ENCODE peak calls at places on chromosomes 4 and X, in eight cellular contexts. U, C, Y, G, B, N, D and S are unnamed samples.

GRCh38 chrX:106243376-106243775 is 75.3 kb downstream of the PWWP3B start:
- DNase-seq in U (peak), C (no peak), Y (peak), G (no peak), B (no peak), N (no peak), D (no peak), S (no peak)

GRCh38 chr4:42821230-42821629 is 71.3 kb upstream of the GRXCR1 start:
- DNase-seq in U (no peak), C (no peak), Y (no peak), G (no peak), B (no peak), N (no peak), D (no peak), S (no peak)

GRCh38 chrX:37060999-37061398 is 52.8 kb downstream of the FAM47C start:
- DNase-seq in U (peak), C (peak), Y (peak), G (no peak), B (peak), N (no peak), D (peak), S (peak)

GRCh38 chrX:42603016-42603415 is 174.9 kb downstream of the PPP1R2C start:
- DNase-seq in U (no peak), C (no peak), Y (no peak), G (no peak), B (no peak), N (no peak), D (no peak), S (no peak)

GRCh38 chr4:60201052-60201673 is 999.0 kb upstream of the ADGRL3 start:
- DNase-seq in U (peak), C (peak), Y (peak), G (peak), B (no peak), N (peak), D (peak), S (peak)

GRCh38 chr4:145347684-145348083 is 134.0 kb upstream of the SMAD1 start:
- DNase-seq in U (peak), C (no peak), Y (peak), G (peak), B (no peak), N (no peak), D (no peak), S (no peak)

GRCh38 chr4:15024386-15024785 is 22.1 kb downstream of the CPEB2 start:
- DNase-seq in U (no peak), C (no peak), Y (peak), G (no peak), B (no peak), N (no peak), D (no peak), S (no peak)

GRCh38 chr4:76738081-76738931 is 159.6 kb downstream of the SOWAHB start:
- DNase-seq in U (no peak), C (peak), Y (peak), G (peak), B (no peak), N (no peak), D (no peak), S (peak)

GRCh38 chr4:21512351-21512750 is 436.2 kb downstream of the KCNIP4 start:
- DNase-seq in U (peak), C (peak), Y (peak), G (peak), B (no peak), N (no peak), D (peak), S (peak)

GRCh38 chr4:25970241-25970675 is 56.2 kb downstream of the SMIM20 start:
- DNase-seq in U (no peak), C (peak), Y (peak), G (no peak), B (no peak), N (no peak), D (peak), S (peak)

GRCh38 chr4:173040200-173040599 is 128.4 kb upstream of the GALNT7 start:
- DNase-seq in U (no peak), C (peak), Y (peak), G (no peak), B (no peak), N (no peak), D (no peak), S (no peak)

GRCh38 chr4:174255790-174256189 is 27.7 kb downstream of the FBXO8 start:
- DNase-seq in U (no peak), C (no peak), Y (peak), G (no peak), B (no peak), N (no peak), D (no peak), S (no peak)

GRCh38 chr4:14920237-14920636 is 82.0 kb upstream of the CPEB2 start:
- DNase-seq in U (no peak), C (no peak), Y (no peak), G (no peak), B (no peak), N (no peak), D (no peak), S (no peak)

GRCh38 chrX:129566081-129566480 is 26.0 kb downstream of the OCRL start:
- DNase-seq in U (no peak), C (no peak), Y (peak), G (no peak), B (no peak), N (no peak), D (no peak), S (no peak)

GRCh38 chr4:186192068-186192751 is 843 bp downstream of the CYP4V2 start:
- DNase-seq in U (peak), C (peak), Y (peak), G (no peak), B (no peak), N (peak), D (peak), S (no peak)

GRCh38 chrX:18886344-18887161 is 97.4 kb downstream of the PHKA2 start:
- DNase-seq in U (peak), C (peak), Y (peak), G (no peak), B (no peak), N (peak), D (peak), S (peak)

GRCh38 chr4:47274931-47275330 is 188.6 kb downstream of the COMMD8 start:
- DNase-seq in U (no peak), C (no peak), Y (no peak), G (no peak), B (no peak), N (no peak), D (no peak), S (no peak)

GRCh38 chr4:185504098-185505047 is 30.9 kb downstream of the PDLIM3 start:
- DNase-seq in U (no peak), C (no peak), Y (peak), G (no peak), B (no peak), N (peak), D (no peak), S (no peak)

GRCh38 chr4:158850800-158851644 is 82.2 kb downstream of the FNIP2 start:
- DNase-seq in U (no peak), C (peak), Y (peak), G (no peak), B (no peak), N (no peak), D (no peak), S (peak)

GRCh38 chr4:101419324-101420135 is 72.2 kb upstream of the PPP3CA start:
- DNase-seq in U (no peak), C (peak), Y (peak), G (peak), B (no peak), N (no peak), D (no peak), S (peak)

GRCh38 chrX:9724711-9725110 is 40.9 kb downstream of the GPR143 start:
- DNase-seq in U (peak), C (no peak), Y (peak), G (no peak), B (no peak), N (no peak), D (no peak), S (no peak)

GRCh38 chrX:15977644-15978043 is 123.0 kb upstream of the AP1S2 start:
- DNase-seq in U (no peak), C (no peak), Y (no peak), G (no peak), B (no peak), N (no peak), D (no peak), S (no peak)

GRCh38 chrX:76555816-76556215 is 128.3 kb downstream of the MAGEE1 start:
- DNase-seq in U (peak), C (peak), Y (peak), G (no peak), B (no peak), N (no peak), D (peak), S (peak)

GRCh38 chr4:16597829-16598228 is 300.6 kb downstream of the LDB2 start:
- DNase-seq in U (no peak), C (no peak), Y (peak), G (no peak), B (no peak), N (no peak), D (peak), S (no peak)

GRCh38 chr4:157509286-157509685 is 288.8 kb downstream of the GRIA2 start:
- DNase-seq in U (no peak), C (no peak), Y (no peak), G (no peak), B (no peak), N (no peak), D (no peak), S (no peak)

GRCh38 chr4:121668368-121669162 is 28.2 kb downstream of the ANXA5 start:
- DNase-seq in U (peak), C (no peak), Y (peak), G (peak), B (no peak), N (no peak), D (no peak), S (no peak)

GRCh38 chr4:168585168-168586091 is 88.6 kb downstream of the PALLD start:
- DNase-seq in U (peak), C (peak), Y (peak), G (no peak), B (no peak), N (peak), D (peak), S (peak)

GRCh38 chr4:40918330-40918729 is 168.6 kb downstream of the NSUN7 start:
- DNase-seq in U (no peak), C (no peak), Y (peak), G (peak), B (no peak), N (peak), D (no peak), S (no peak)

GRCh38 chr4:145308598-145308997 is 128.2 kb upstream of the OTUD4 start:
- DNase-seq in U (no peak), C (peak), Y (peak), G (no peak), B (no peak), N (no peak), D (no peak), S (no peak)

GRCh38 chrX:71911023-71911730 is 532 bp downstream of the NHSL2 start:
- DNase-seq in U (no peak), C (no peak), Y (no peak), G (no peak), B (no peak), N (no peak), D (peak), S (peak)

GRCh38 chr4:53489279-53489889 is 101.9 kb downstream of the LNX1 start:
- DNase-seq in U (peak), C (no peak), Y (peak), G (no peak), B (no peak), N (no peak), D (no peak), S (no peak)

GRCh38 chr4:165191814-165192499 is 15.4 kb upstream of the KLHL2 start:
- DNase-seq in U (no peak), C (no peak), Y (no peak), G (no peak), B (no peak), N (no peak), D (no peak), S (no peak)

GRCh38 chr4:15233626-15234025 is 194.2 kb upstream of the C1QTNF7 start:
- DNase-seq in U (no peak), C (peak), Y (peak), G (no peak), B (no peak), N (no peak), D (no peak), S (peak)

GRCh38 chr4:80333121-80333520 is 2.4 kb upstream of the CFAP299 start:
- DNase-seq in U (no peak), C (no peak), Y (peak), G (no peak), B (no peak), N (no peak), D (no peak), S (no peak)

GRCh38 chr4:80336582-80336981 is 1.1 kb downstream of the CFAP299 start:
- DNase-seq in U (peak), C (peak), Y (peak), G (no peak), B (no peak), N (no peak), D (peak), S (peak)

GRCh38 chr4:80334568-80334967 is 962 bp upstream of the CFAP299 start:
- DNase-seq in U (no peak), C (no peak), Y (no peak), G (no peak), B (no peak), N (no peak), D (no peak), S (no peak)

GRCh38 chr4:80335226-80335553 is 340 bp upstream of the CFAP299 start:
- DNase-seq in U (no peak), C (no peak), Y (no peak), G (no peak), B (no peak), N (no peak), D (no peak), S (no peak)

DNA sequence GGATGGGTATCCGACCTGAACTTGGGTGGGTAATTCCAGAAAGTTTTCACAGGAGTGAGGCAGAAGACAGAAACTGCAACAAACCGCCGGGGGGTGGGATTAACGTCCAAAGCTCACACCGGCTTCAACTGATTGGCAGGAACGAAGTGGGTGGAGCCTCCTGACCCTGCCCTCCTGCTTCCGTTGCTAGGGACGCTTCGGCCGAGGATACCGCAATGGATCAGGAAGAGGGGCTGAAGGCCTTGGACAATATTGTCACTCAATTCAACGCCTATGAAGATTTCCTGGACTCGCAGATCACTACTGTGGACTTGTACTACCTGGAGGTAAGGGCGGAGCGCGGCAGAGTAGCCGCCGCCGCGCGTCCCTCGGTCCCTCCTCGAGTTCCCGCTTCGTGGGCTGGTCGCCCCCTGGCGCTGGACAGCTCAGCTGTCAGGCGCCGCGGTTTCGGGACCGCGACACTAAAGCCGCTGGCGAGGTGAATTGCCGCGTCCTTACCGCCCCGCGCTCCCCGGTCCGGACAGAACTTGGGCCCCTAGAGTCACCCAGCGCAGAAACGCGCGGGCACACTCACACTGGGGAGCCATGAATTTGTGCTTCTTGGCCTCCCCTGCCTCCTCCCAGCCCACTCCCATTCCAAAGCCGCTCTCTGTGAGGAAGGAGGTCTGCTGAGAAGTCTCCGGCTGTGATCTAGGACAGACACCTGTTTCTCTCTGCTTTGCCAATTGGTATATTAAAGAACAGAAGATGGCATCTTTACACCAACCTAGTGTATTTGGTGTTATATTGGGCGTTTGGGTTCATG is at the start of gene CFAP299:
- DNase-seq in U (peak), C (peak), Y (peak), G (peak), B (peak), N (peak), D (peak), S (peak)
- TF ChIP-seq CTCF in U (peak), C (peak), Y (peak), G (peak), B (peak), N (peak), D (peak), S (no peak)

DNA sequence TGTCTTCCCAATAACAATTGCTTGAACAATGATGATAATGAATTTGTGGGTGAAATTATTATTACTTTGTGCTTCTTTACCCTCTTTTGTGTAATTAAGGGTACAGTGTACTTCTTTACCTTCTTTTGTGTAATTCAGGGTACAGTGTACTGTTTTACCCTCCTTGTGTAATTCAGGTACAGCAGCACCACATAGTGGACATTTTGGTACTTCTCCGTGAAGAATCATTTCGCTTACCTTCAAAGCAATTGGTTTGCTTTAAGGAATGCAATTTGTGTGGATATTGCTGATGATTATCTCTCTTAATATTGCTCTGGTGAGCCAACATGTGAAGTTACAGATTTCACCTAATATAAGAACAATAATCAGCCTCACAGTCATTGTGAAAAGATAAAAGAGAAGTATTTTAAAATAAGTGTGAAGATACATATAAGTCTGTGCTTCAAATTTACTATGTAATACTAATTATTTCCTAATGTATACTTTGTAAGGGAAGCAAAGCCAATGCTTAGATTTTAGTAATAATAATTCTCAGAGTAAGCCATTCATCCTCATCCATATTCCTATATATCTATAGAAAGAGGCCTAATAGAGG is 27.2 kb upstream of the SEC24B start:
- DNase-seq in U (peak), C (peak), Y (peak), G (peak), B (no peak), N (no peak), D (peak), S (peak)
- TF ChIP-seq CTCF in U (peak), C (peak), Y (peak), G (peak), B (peak), N (peak), D (peak), S (peak)

DNA sequence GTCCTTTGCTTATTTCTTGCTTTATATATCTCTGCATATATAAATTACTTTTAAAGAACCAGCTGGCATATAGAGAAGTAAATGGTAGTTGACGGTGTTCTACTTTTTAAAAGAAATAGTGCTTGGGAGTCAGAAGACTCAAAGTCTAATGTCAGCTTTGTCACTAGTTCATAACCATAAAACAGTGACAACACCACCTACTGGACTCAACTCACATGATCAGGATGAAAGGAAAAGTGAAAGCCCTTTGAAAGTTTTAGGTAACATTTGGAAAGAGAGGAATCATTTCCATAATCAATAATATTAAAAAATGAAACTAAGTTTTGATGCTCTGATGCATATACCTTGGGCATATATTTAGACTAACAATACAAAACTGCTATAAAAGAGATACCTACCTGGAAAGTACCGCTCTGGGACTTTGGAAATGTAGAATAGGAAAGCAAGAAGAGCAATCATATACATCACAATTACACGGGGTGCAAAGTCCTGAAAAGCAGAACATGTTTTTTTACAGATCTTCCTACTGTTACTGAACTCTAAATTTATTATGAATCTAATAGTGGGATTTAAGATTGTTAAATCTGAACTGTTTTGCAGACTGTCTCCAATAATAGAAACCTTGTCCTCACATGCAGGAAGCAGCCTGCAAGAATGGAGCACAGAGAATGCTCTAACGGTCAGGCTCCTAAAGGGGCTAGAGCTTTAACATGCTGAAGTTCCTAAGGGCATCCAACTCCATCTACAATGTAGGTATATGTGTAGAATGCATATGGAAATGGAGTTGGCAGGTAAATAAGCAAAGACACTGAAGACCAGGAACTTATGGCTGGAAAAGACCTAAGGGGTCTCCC is 15.6 kb downstream of the PAQR3 start:
- DNase-seq in U (no peak), C (no peak), Y (peak), G (no peak), B (no peak), N (no peak), D (no peak), S (no peak)
- TF ChIP-seq CTCF in U (no peak), C (no peak), Y (peak), G (no peak), B (peak), N (no peak), D (no peak), S (no peak)

GRCh38 chr4:6071191-6071958 is 53.1 kb upstream of the C4orf50 start:
- DNase-seq in U (no peak), C (no peak), Y (no peak), G (no peak), B (no peak), N (no peak), D (no peak), S (no peak)

GRCh38 chr4:6079965-6080364 is 61.7 kb upstream of the C4orf50 start:
- DNase-seq in U (no peak), C (no peak), Y (no peak), G (no peak), B (no peak), N (no peak), D (no peak), S (no peak)

GRCh38 chr4:6074723-6075122 is 56.5 kb upstream of the C4orf50 start:
- DNase-seq in U (no peak), C (no peak), Y (no peak), G (no peak), B (no peak), N (no peak), D (no peak), S (no peak)

GRCh38 chr4:6071959-6072720 is 53.9 kb upstream of the C4orf50 start:
- DNase-seq in U (no peak), C (no peak), Y (no peak), G (no peak), B (no peak), N (peak), D (no peak), S (no peak)

DNA sequence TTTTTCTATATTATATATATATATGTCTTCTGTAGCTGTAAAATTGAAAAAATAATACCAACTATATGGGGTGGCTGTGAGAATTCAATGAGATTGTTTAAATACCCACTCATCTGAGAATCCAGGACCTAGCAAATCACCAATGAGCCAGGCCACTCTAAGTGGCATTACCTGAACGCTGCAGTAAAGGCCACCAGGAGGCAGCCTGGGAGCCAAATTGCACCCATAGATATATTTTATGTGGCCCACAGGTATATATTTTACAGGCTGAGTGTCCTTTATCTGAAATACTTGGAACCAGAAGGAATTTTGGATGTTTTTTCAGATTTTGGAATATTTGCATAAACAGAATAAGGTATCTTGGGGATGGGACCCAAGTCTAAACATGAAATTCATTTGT is 58.2 kb upstream of the C4orf50 start:
- DNase-seq in U (no peak), C (peak), Y (no peak), G (no peak), B (no peak), N (no peak), D (no peak), S (no peak)
- TF ChIP-seq CTCF in U (no peak), C (peak), Y (no peak), G (no peak), B (peak), N (no peak), D (no peak), S (peak)